ENCODE peak calls at places on chromosomes 3 and 15, in seven cellular contexts. V, F, X, K, T, H and S are unnamed samples.

GRCh38 chr3:119700920-119701734 is 1.7 kb upstream of the CFAP91 start:
- DNase-seq in V (no peak), F (no peak), X (no peak), K (no peak), T (no peak), H (no peak), S (no peak)

GRCh38 chr3:86771741-86772512 is 219.0 kb downstream of the VGLL3 start:
- DNase-seq in V (no peak), F (no peak), X (no peak), K (no peak), T (no peak), H (no peak), S (no peak)

GRCh38 chr3:210649-211048 is 14.1 kb downstream of the CHL1 start:
- DNase-seq in V (no peak), F (no peak), X (no peak), K (no peak), T (no peak), H (no peak), S (no peak)

GRCh38 chr3:100533176-100533575 is 40.8 kb downstream of the TMEM45A start:
- DNase-seq in V (no peak), F (no peak), X (no peak), K (no peak), T (no peak), H (no peak), S (no peak)

GRCh38 chr3:194749631-194750271 is 64.1 kb downstream of the FAM43A start:
- DNase-seq in V (no peak), F (no peak), X (no peak), K (no peak), T (no peak), H (no peak), S (no peak)

GRCh38 chr3:12237912-12238650 is 50.8 kb upstream of the PPARG start:
- DNase-seq in V (no peak), F (no peak), X (no peak), K (no peak), T (peak), H (no peak), S (no peak)

GRCh38 chr15:71332605-71333004 is 217.3 kb downstream of the THSD4 start:
- DNase-seq in V (no peak), F (no peak), X (no peak), K (no peak), T (no peak), H (no peak), S (no peak)

GRCh38 chr3:183394150-183394549 is 34.3 kb downstream of the MCF2L2 start:
- DNase-seq in V (no peak), F (no peak), X (no peak), K (peak), T (peak), H (no peak), S (no peak)

GRCh38 chr3:189988854-189989253 is 131.8 kb downstream of the P3H2 start:
- DNase-seq in V (no peak), F (no peak), X (no peak), K (no peak), T (no peak), H (no peak), S (no peak)

GRCh38 chr15:35545316-35545824 is 595 bp downstream of the DPH6 start:
- DNase-seq in V (peak), F (peak), X (peak), K (peak), T (peak), H (peak), S (peak)

GRCh38 chr3:102006812-102007485 is 157.6 kb downstream of the NFKBIZ start:
- DNase-seq in V (no peak), F (no peak), X (no peak), K (peak), T (peak), H (no peak), S (no peak)

GRCh38 chr3:106765342-106765741 is 611.9 kb upstream of the CCDC54 start:
- DNase-seq in V (no peak), F (no peak), X (no peak), K (peak), T (peak), H (no peak), S (no peak)

GRCh38 chr15:82648257-82649103 is 1.3 kb upstream of the CPEB1 start:
- DNase-seq in V (no peak), F (no peak), X (no peak), K (no peak), T (peak), H (no peak), S (no peak)